ENCODE peak calls at places on chromosomes 13 and 19, in eight cellular contexts. E, U, K, H, V, D, N and F are unnamed samples.
A peak's percentile ranks its signal among the peaks of the same experiment; 100 is the strongest.

GRCh38 chr13:110200276-110200675 is 106.7 kb downstream of the COL4A1 start:
- DNase-seq in E (no peak), U (no peak), K (no peak), H (no peak), V (no peak), D (no peak), N (no peak), F (no peak)

GRCh38 chr19:45114116-45114515 is 21.1 kb downstream of the PPP1R37 start:
- DNase-seq in E (no peak), U (no peak), K (no peak), H (no peak), V (no peak), D (no peak), N (no peak), F (no peak)

GRCh38 chr13:43036386-43037220 is 13.2 kb downstream of the DNAJC15 start:
- DNase-seq in E (no peak), U (no peak), K (no peak), H (peak; percentile 88), V (no peak), D (no peak), N (peak; percentile 74), F (no peak)

GRCh38 chr13:102913924-102914628 is 68.2 kb downstream of the ERCC5 start:
- DNase-seq in E (no peak), U (no peak), K (no peak), H (no peak), V (peak; percentile 47), D (no peak), N (no peak), F (no peak)

GRCh38 chr13:99307648-99308339 is 595 bp upstream of the GPR183 start:
- DNase-seq in E (no peak), U (peak; percentile 74), K (peak; percentile 76), H (peak; percentile 41), V (no peak), D (peak; percentile 10), N (no peak), F (peak; percentile 23)

GRCh38 chr13:100235311-100235901 is 146.5 kb downstream of the PCCA start:
- DNase-seq in E (no peak), U (no peak), K (no peak), H (no peak), V (no peak), D (peak; percentile 46), N (peak; percentile 31), F (peak; percentile 31)

GRCh38 chr13:73822671-73823592 is 311.3 kb downstream of the KLF12 start:
- DNase-seq in E (no peak), U (no peak), K (no peak), H (no peak), V (no peak), D (no peak), N (no peak), F (no peak)

GRCh38 chr13:35716186-35716585 is 239.7 kb upstream of the MAB21L1 start:
- DNase-seq in E (peak; percentile 40), U (peak; percentile 66), K (no peak), H (no peak), V (no peak), D (no peak), N (no peak), F (no peak)

GRCh38 chr19:3034194-3034844 is 5.2 kb upstream of the TLE2 start:
- DNase-seq in E (no peak), U (no peak), K (no peak), H (no peak), V (no peak), D (no peak), N (no peak), F (no peak)

GRCh38 chr19:29680447-29680846 is 15.2 kb downstream of the PLEKHF1 start:
- DNase-seq in E (no peak), U (no peak), K (peak; percentile 90), H (no peak), V (no peak), D (no peak), N (no peak), F (no peak)

GRCh38 chr19:751501-752341 is 809 bp downstream of the MISP start:
- DNase-seq in E (no peak), U (no peak), K (no peak), H (peak; percentile 58), V (no peak), D (peak; percentile 90), N (no peak), F (no peak)

GRCh38 chr19:53903055-53903680 is 5.9 kb upstream of the CACNG7 start:
- DNase-seq in E (no peak), U (no peak), K (peak; percentile 65), H (no peak), V (no peak), D (peak; percentile 64), N (peak; percentile 26), F (no peak)

GRCh38 chr19:6233051-6233826 is 46.5 kb downstream of the MLLT1 start:
- DNase-seq in E (peak; percentile 84), U (peak; percentile 58), K (no peak), H (peak; percentile 90), V (peak; percentile 85), D (no peak), N (peak; percentile 87), F (peak; percentile 63)

GRCh38 chr13:19587635-19588300 is 26.4 kb upstream of the TPTE2 start:
- DNase-seq in E (no peak), U (no peak), K (no peak), H (no peak), V (no peak), D (peak; percentile 74), N (peak; percentile 12), F (no peak)

GRCh38 chr13:24664726-24665409 is 15.3 kb upstream of the ATP12A start:
- DNase-seq in E (no peak), U (no peak), K (no peak), H (no peak), V (no peak), D (no peak), N (no peak), F (no peak)

DNA sequence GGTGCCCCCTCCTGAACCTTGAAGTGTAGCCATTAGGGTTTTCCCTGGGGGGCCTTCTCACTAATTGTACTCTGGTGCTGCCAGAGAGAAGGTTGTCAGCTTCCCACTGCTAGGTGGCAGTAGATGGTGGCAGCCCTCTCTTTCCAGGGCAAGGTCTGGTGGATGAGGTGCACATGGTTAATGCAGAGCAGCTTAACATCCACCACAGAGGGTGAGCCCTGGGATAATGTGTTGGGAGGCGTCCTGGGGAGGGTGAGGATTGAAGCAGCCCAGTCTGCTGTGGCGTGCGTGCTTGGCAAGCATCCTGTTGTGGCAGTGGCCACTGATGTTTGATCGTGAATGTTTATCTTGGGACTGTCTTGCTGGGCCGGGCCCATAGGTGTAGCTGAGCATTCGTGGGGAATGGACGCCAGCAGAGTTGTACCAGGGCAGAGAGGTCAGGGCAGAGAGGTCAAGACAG is 5.8 kb downstream of the EGLN2 start:
- DNase-seq in E (no peak), U (no peak), K (no peak), H (no peak), V (no peak), D (no peak), N (no peak), F (no peak)
- H3K4me1 ChIP-seq in E (peaks cover 36% of the 10 kb centered on the region), U (peaks cover 56% of the 10 kb centered on the region), K (peaks cover 93% of the 10 kb centered on the region), H (peaks cover 97% of the 10 kb centered on the region), V (peaks cover 39% of the 10 kb centered on the region), D (peaks cover 61% of the 10 kb centered on the region), N (peaks cover 97% of the 10 kb centered on the region), F (peaks cover 41% of the 10 kb centered on the region)

GRCh38 chr13:75650991-75651390 is 14.9 kb downstream of the LMO7 start:
- DNase-seq in E (no peak), U (no peak), K (no peak), H (no peak), V (no peak), D (no peak), N (no peak), F (no peak)
- H3K4me1 ChIP-seq in E (no peaks in the 10 kb centered on the region), U (no peaks in the 10 kb centered on the region), K (no peaks in the 10 kb centered on the region), H (no peaks in the 10 kb centered on the region), V (no peaks in the 10 kb centered on the region), D (no peaks in the 10 kb centered on the region), N (no peaks in the 10 kb centered on the region), F (no peaks in the 10 kb centered on the region)

GRCh38 chr19:49869009-49869483 is 1.7 kb upstream of the PNKP start:
- DNase-seq in E (no peak), U (no peak), K (no peak), H (no peak), V (no peak), D (no peak), N (no peak), F (no peak)

GRCh38 chr19:49872245-49873148 is 4.7 kb downstream of the AKT1S1 start:
- DNase-seq in E (no peak), U (no peak), K (no peak), H (no peak), V (no peak), D (no peak), N (no peak), F (peak; percentile 24)

GRCh38 chr19:49871349-49871985 is 4.1 kb upstream of the PNKP start:
- DNase-seq in E (no peak), U (no peak), K (peak; percentile 45), H (no peak), V (no peak), D (no peak), N (no peak), F (peak; percentile 22)

GRCh38 chr19:49869484-49870308 is 2.3 kb upstream of the PNKP start:
- DNase-seq in E (peak; percentile 97), U (peak; percentile 96), K (peak; percentile 93), H (peak; percentile 97), V (peak; percentile 98), D (peak; percentile 100), N (peak; percentile 98), F (peak; percentile 96)

GRCh38 chr19:49870309-49870901 is 3.0 kb upstream of the PNKP start:
- DNase-seq in E (peak; percentile 49), U (no peak), K (peak; percentile 49), H (no peak), V (no peak), D (no peak), N (no peak), F (peak; percentile 85)
- H3K4me1 ChIP-seq in E (peaks cover 24% of the 10 kb centered on the region), U (peaks cover 15% of the 10 kb centered on the region), K (peaks cover 44% of the 10 kb centered on the region), H (peaks cover 47% of the 10 kb centered on the region), V (peaks cover 2% of the 10 kb centered on the region), D (peaks cover 40% of the 10 kb centered on the region), N (peaks cover 50% of the 10 kb centered on the region), F (peaks cover 16% of the 10 kb centered on the region)

GRCh38 chr19:7870571-7871279 is 3.5 kb downstream of the PRR36 start:
- DNase-seq in E (peak; percentile 49), U (peak; percentile 65), K (peak; percentile 75), H (peak; percentile 48), V (peak; percentile 84), D (peak; percentile 98), N (peak; percentile 33), F (peak; percentile 94)
- H3K4me1 ChIP-seq in E (peaks cover 27% of the 10 kb centered on the region), U (peaks cover 30% of the 10 kb centered on the region), K (peaks cover 31% of the 10 kb centered on the region), H (peaks cover 39% of the 10 kb centered on the region), V (peaks cover 8% of the 10 kb centered on the region), D (peaks cover 29% of the 10 kb centered on the region), N (peaks cover 45% of the 10 kb centered on the region), F (no peaks in the 10 kb centered on the region)